ENCODE peak calls at places on chromosomes 12 and 14, in seven cellular contexts. B is sciatic nerve; N is hepatocyte; Y is B cell; G is activated CD4-positive, CD25-positive, alpha-beta regulatory T cell; H is G401; E is activated T-cell treated with anti-CD3 and anti-CD28 coated beads for 1 hour. W is an unnamed sample.

GRCh38 chr12:83573676-83574075 is 887.0 kb downstream of the TMTC2 start:
- DNase-seq in B (no peak), N (peak; percentile 73), Y (no peak), G (no peak), H (no peak), E (no peak), W (no peak)

GRCh38 chr14:105314287-105315185 is at the start of gene PACS2:
- DNase-seq in B (peak; percentile 85), N (peak; percentile 97), Y (peak; percentile 69), G (peak; percentile 48), H (peak; percentile 70), E (peak; percentile 72), W (peak; percentile 98)

GRCh38 chr12:99649551-99649950 is 2.0 kb downstream of the GARIN6 start:
- DNase-seq in B (no peak), N (no peak), Y (no peak), G (no peak), H (no peak), E (no peak), W (no peak)

GRCh38 chr12:90335561-90335960 is 619.4 kb downstream of the CCER1 start:
- DNase-seq in B (no peak), N (no peak), Y (no peak), G (no peak), H (no peak), E (no peak), W (no peak)

GRCh38 chr12:68538722-68539614 is 71.7 kb upstream of the RAP1B start:
- DNase-seq in B (peak; percentile 80), N (no peak), Y (no peak), G (no peak), H (no peak), E (peak; percentile 23), W (peak; percentile 32)

GRCh38 chr12:64203775-64204174 is 18.3 kb downstream of the KICS2 start:
- DNase-seq in B (no peak), N (no peak), Y (no peak), G (no peak), H (no peak), E (no peak), W (no peak)

GRCh38 chr12:3205742-3206519 is 128.8 kb downstream of the TSPAN9 start:
- DNase-seq in B (no peak), N (no peak), Y (no peak), G (no peak), H (peak; percentile 57), E (no peak), W (no peak)

GRCh38 chr12:132429932-132430643 is 59.9 kb upstream of the FBRSL1 start:
- DNase-seq in B (no peak), N (peak; percentile 82), Y (peak; percentile 88), G (no peak), H (no peak), E (peak; percentile 46), W (peak; percentile 77)

GRCh38 chr14:57930241-57930975 is 64.5 kb upstream of the SLC35F4 start:
- DNase-seq in B (no peak), N (no peak), Y (no peak), G (no peak), H (no peak), E (no peak), W (no peak)

GRCh38 chr12:25585021-25585523 is 32.0 kb upstream of the LMNTD1 start:
- DNase-seq in B (no peak), N (peak; percentile 16), Y (no peak), G (no peak), H (peak; percentile 27), E (no peak), W (no peak)

GRCh38 chr14:60757617-60758016 is 23.1 kb downstream of the MNAT1 start:
- DNase-seq in B (no peak), N (no peak), Y (no peak), G (no peak), H (no peak), E (no peak), W (no peak)

W was measured in GM10248.